ENCODE peak calls at places on chromosomes 3 and 15, in eight cellular contexts. J is body of pancreas; G is Karpas-422; W is AG04450; A is HCT116; T is CD8-positive, alpha-beta memory T cell; X is pancreas; D is neural progenitor cell. E is an unnamed sample. For H3K9me3, the result is how much of the 10 kb centered on the place peaks cover.

GRCh38 chr3:103271575-103271974 is 836.8 kb downstream of the ZPLD1 start:
- DNase-seq in T (no peak), G (no peak), A (no peak), W (no peak), D (no peak), J (no peak), X (no peak), E (no peak)

GRCh38 chr15:64851503-64851840 is 9.8 kb downstream of the PLEKHO2 start:
- DNase-seq in W (peak), G (no peak), X (no peak), J (no peak), T (no peak), A (no peak), D (peak), E (no peak)

GRCh38 chr15:74863239-74864056 is 9.7 kb downstream of the SCAMP2 start:
- DNase-seq in J (no peak), X (no peak), G (no peak), D (no peak), W (no peak), T (no peak), A (no peak), E (no peak)

GRCh38 chr3:128319741-128320141 is 146.9 kb downstream of the DNAJB8 start:
- DNase-seq in A (no peak), J (peak), T (no peak), W (no peak), G (no peak), D (no peak), X (peak), E (no peak)

GRCh38 chr15:60480888-60481287 is 1.9 kb upstream of the ICE2 start:
- DNase-seq in A (no peak), G (no peak), X (no peak), W (no peak), D (no peak), J (peak), T (no peak), E (no peak)

GRCh38 chr15:88620995-88621772 is at the start of gene AEN:
- DNase-seq in X (peak), D (peak), G (peak), A (peak), J (peak), W (peak), T (peak), E (peak)

GRCh38 chr15:28921336-28921735 is 35.6 kb downstream of the APBA2 start:
- DNase-seq in W (no peak), T (no peak), J (no peak), G (no peak), A (no peak), X (no peak), D (no peak), E (no peak)

GRCh38 chr15:84734794-84735479 is 13.5 kb upstream of the ZNF592 start:
- DNase-seq in G (peak), X (no peak), W (no peak), T (peak), A (peak), D (peak), J (peak), E (peak)

GRCh38 chr3:52253314-52254260 is 8.0 kb downstream of the PPM1M start:
- DNase-seq in D (no peak), T (peak), G (peak), W (no peak), J (no peak), A (no peak), X (no peak), E (peak)

GRCh38 chr15:54226455-54226854 is 248.2 kb downstream of the UNC13C start:
- DNase-seq in A (no peak), W (no peak), T (no peak), G (no peak), J (no peak), X (peak), D (no peak), E (no peak)

GRCh38 chr15:31025996-31026395 is 34.6 kb upstream of the MTMR10 start:
- DNase-seq in J (no peak), G (no peak), X (no peak), T (no peak), A (no peak), W (no peak), D (no peak), E (no peak)

GRCh38 chr3:46071222-46071621 is 43.9 kb upstream of the XCR1 start:
- DNase-seq in J (no peak), D (no peak), A (no peak), X (no peak), G (no peak), W (no peak), T (no peak), E (no peak)

GRCh38 chr3:48716508-48716981 is 476 bp downstream of the IP6K2 start:
- DNase-seq in J (peak), D (peak), A (no peak), X (no peak), T (peak), G (peak), W (no peak), E (peak)

GRCh38 chr3:9211155-9211950 is 38.1 kb downstream of the SRGAP3 start:
- DNase-seq in T (no peak), W (no peak), A (no peak), J (no peak), D (no peak), G (no peak), X (no peak), E (peak)

GRCh38 chr3:171190668-171191067 is 164.1 kb upstream of the SLC2A2 start:
- DNase-seq in D (no peak), T (no peak), X (no peak), A (no peak), G (no peak), W (no peak), J (no peak), E (no peak)

GRCh38 chr3:6418492-6418891 is 442.4 kb upstream of the GRM7 start:
- DNase-seq in J (no peak), T (no peak), G (no peak), W (no peak), A (no peak), X (no peak), D (no peak), E (no peak)

GRCh38 chr3:112745567-112746248 is 101.0 kb downstream of the CD200R1L start:
- DNase-seq in A (no peak), W (no peak), X (no peak), T (no peak), D (no peak), G (no peak), J (no peak), E (no peak)

GRCh38 chr15:76163429-76164020 is 103.7 kb downstream of the TMEM266 start:
- DNase-seq in W (peak), G (no peak), A (no peak), J (peak), T (no peak), D (no peak), X (peak), E (peak)

GRCh38 chr3:149299938-149300791 is 33.3 kb downstream of the TM4SF18 start:
- DNase-seq in W (peak), D (no peak), X (no peak), T (no peak), G (no peak), A (peak), J (peak), E (peak)

GRCh38 chr3:29893024-29893554 is 612.2 kb downstream of the RBMS3 start:
- DNase-seq in T (no peak), D (no peak), J (no peak), X (no peak), W (no peak), G (no peak), A (no peak), E (peak)

GRCh38 chr15:96309143-96309542 is 21.4 kb upstream of the NR2F2 start:
- DNase-seq in T (no peak), J (no peak), X (no peak), A (no peak), W (no peak), D (no peak), G (no peak), E (no peak)

GRCh38 chr3:104886220-104886995 is 480.3 kb upstream of the ALCAM start:
- DNase-seq in W (no peak), D (no peak), T (no peak), G (no peak), X (no peak), J (no peak), A (no peak), E (no peak)

GRCh38 chr3:185582236-185582635 is 3.9 kb upstream of the SENP2 start:
- DNase-seq in X (no peak), T (no peak), A (no peak), W (no peak), J (no peak), D (peak), G (no peak), E (no peak)

GRCh38 chr3:152671998-152672649 is 162.8 kb upstream of the P2RY1 start:
- DNase-seq in D (peak), T (no peak), X (no peak), J (no peak), A (no peak), W (no peak), G (no peak), E (no peak)

GRCh38 chr3:8739757-8740508 is 6.3 kb downstream of the CAV3 start:
- DNase-seq in T (no peak), X (no peak), D (no peak), J (no peak), G (no peak), W (peak), A (peak), E (peak)

GRCh38 chr3:15280853-15281532 is 51.4 kb downstream of the SH3BP5 start:
- DNase-seq in D (no peak), T (no peak), W (no peak), X (no peak), G (no peak), J (no peak), A (no peak), E (no peak)

GRCh38 chr3:117407317-117407716 is 697.7 kb downstream of the TUSC7 start:
- DNase-seq in X (no peak), G (peak), D (peak), J (no peak), A (no peak), W (no peak), T (no peak), E (peak)

GRCh38 chr3:197027896-197028710 is 1.5 kb downstream of the MELTF start:
- DNase-seq in A (no peak), G (peak), T (no peak), W (no peak), D (no peak), X (peak), J (no peak), E (no peak)

GRCh38 chr3:195196266-195196665 is 74.7 kb downstream of the XXYLT1 start:
- DNase-seq in X (no peak), G (no peak), J (no peak), A (no peak), W (no peak), T (no peak), D (no peak), E (no peak)

GRCh38 chr15:52559583-52559982 is 9.2 kb downstream of the ARPP19 start:
- DNase-seq in J (no peak), A (no peak), D (no peak), T (no peak), W (peak), X (no peak), G (no peak), E (no peak)

GRCh38 chr3:120214161-120214560 is 70.9 kb downstream of the GPR156 start:
- DNase-seq in D (no peak), A (no peak), J (no peak), W (no peak), X (no peak), T (no peak), G (no peak), E (no peak)

GRCh38 chr3:135970500-135971116 is 5.1 kb downstream of the PPP2R3A start:
- DNase-seq in D (no peak), T (no peak), X (no peak), G (no peak), A (no peak), J (no peak), W (no peak), E (no peak)

GRCh38 chr3:152298393-152299242 is 29.9 kb downstream of the MBNL1 start:
- DNase-seq in J (peak), G (peak), A (no peak), X (no peak), D (peak), T (peak), W (peak), E (peak)

GRCh38 chr15:61401903-61402698 is 173.0 kb upstream of the RORA start:
- DNase-seq in X (no peak), D (no peak), J (no peak), A (no peak), G (no peak), T (no peak), W (no peak), E (no peak)

GRCh38 chr3:53162672-53163458 is 1.9 kb downstream of the PRKCD start:
- DNase-seq in J (peak), W (no peak), A (no peak), D (no peak), X (peak), G (no peak), T (peak), E (no peak)

GRCh38 chr3:157618075-157618760 is 115.0 kb upstream of the VEPH1 start:
- DNase-seq in X (no peak), G (peak), A (peak), T (no peak), J (peak), D (peak), W (peak), E (peak)

GRCh38 chr3:72068621-72069020 is 283.7 kb upstream of the PROK2 start:
- DNase-seq in J (no peak), T (no peak), D (no peak), A (no peak), X (no peak), G (no peak), W (no peak), E (no peak)

GRCh38 chr3:197175503-197175902 is 122.9 kb downstream of the DLG1 start:
- DNase-seq in T (no peak), D (no peak), J (no peak), G (no peak), X (no peak), W (no peak), A (no peak), E (no peak)

GRCh38 chr3:165158011-165158410 is 38.2 kb downstream of the SLITRK3 start:
- DNase-seq in X (no peak), T (no peak), D (no peak), J (no peak), G (no peak), A (no peak), W (no peak), E (no peak)

GRCh38 chr3:165159760-165160421 is 36.3 kb downstream of the SLITRK3 start:
- DNase-seq in X (no peak), A (no peak), D (no peak), W (no peak), T (no peak), G (no peak), J (peak), E (no peak)

GRCh38 chr3:165162883-165163282 is 33.3 kb downstream of the SLITRK3 start:
- DNase-seq in D (no peak), X (no peak), J (no peak), W (no peak), A (no peak), T (no peak), G (no peak), E (no peak)
- H3K9me3 ChIP-seq in D (under half), X (under half), J (under half), W (under half), A (under half), T (under half), G (under half), E (under half)

GRCh38 chr3:187334904-187335303 is 33.3 kb upstream of the RTP4 start:
- DNase-seq in X (no peak), T (no peak), J (no peak), A (no peak), D (no peak), G (no peak), W (no peak), E (no peak)
- H3K9me3 ChIP-seq in X (under half), T (under half), J (under half), A (under half), D (under half), G (under half), W (under half), E (under half)

DNA sequence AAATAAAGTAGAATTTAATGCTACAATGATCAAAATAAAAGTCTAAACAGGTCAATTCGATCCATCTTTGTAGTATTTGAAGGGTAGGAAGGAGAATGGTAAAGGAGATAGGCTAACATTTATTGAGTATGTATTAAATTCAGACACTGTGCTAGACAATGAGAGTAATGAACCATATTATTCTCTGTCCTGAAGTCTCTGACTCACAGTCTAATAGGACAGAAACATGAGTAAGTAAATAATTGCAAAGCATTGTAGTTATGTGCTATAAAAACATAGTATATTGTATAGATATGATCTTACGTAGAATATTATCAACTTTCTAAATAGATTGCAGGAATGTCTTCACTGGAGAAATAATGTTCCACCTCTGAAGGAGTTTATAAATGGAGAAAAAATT is 64.5 kb downstream of the MDFIC2 start:
- DNase-seq in D (no peak), W (no peak), T (no peak), G (no peak), A (no peak), X (no peak), J (no peak), E (no peak)
- H3K9me3 ChIP-seq in D (under half), W (under half), T (under half), G (under half), A (under half), X (under half), J (under half), E (under half)

DNA sequence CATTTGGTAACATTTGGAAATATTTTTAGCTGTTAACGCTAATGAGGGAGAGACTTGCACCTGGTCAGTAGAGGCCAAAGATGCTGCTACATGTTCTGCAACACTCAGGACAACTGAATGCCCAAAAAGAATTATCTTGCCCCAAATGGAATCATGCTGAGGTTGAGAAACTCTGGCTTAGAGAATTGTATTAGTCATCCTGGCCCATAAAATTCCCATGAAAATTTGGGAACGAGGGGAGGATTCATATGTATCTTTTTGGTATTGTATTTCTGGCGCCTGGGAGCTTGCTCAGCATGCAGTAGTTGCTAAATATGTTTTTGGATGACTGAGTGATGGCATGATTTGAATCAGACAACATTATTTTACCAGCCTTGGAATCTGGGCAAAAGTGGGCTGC is 59.9 kb downstream of the CHL1 start:
- DNase-seq in D (no peak), W (no peak), J (no peak), A (no peak), G (no peak), X (no peak), T (no peak), E (no peak)
- H3K9me3 ChIP-seq in D (under half), W (under half), J (under half), A (under half), G (under half), X (under half), T (under half), E (under half)

DNA sequence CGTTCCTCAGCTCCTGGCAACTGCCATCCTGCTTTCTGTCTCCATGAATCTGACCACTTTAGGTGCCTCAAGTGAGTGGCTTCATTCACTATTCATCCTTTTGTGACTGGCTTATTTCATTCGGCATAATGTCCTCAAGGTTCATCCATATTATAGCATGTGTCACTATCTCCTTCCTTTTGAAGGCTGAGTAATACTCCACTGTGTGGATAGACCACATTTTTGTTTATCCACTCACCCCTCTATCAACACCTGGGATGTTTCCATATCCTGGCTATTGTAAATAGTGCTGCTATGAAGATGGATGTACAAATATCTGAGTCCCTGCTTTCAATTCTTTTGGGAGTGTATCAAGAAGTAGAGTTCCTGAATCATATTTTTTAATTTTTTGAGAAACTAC is 98.8 kb downstream of the ADAMTS17 start:
- DNase-seq in T (no peak), A (no peak), D (no peak), G (no peak), J (no peak), W (no peak), X (no peak), E (no peak)
- H3K9me3 ChIP-seq in T (under half), A (under half), D (under half), G (under half), J (under half), W (half or more), X (under half), E (under half)

DNA sequence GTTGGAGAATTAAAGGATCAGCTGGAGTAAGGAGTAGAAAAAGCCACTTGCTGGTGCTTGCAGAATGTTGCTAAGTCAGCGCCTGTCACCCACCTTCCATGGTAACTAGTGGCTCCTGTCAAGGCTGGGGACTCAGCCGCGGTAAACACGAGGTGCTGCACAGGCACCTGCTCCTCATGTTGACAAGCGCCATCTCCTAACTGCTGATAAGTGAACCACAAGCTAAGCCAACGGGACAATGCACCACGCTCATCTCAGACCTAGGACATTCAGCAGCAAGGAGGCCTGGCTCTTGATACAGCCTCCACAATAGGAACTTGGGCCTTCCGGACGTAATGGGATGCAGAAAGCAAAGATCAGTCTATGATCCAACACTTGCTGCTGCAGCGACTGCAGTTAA is 264.4 kb downstream of the OCA2 start:
- DNase-seq in A (no peak), J (no peak), W (no peak), D (no peak), G (no peak), T (no peak), X (no peak), E (no peak)
- H3K9me3 ChIP-seq in A (under half), J (under half), W (under half), D (under half), G (under half), T (under half), X (under half), E (under half)

DNA sequence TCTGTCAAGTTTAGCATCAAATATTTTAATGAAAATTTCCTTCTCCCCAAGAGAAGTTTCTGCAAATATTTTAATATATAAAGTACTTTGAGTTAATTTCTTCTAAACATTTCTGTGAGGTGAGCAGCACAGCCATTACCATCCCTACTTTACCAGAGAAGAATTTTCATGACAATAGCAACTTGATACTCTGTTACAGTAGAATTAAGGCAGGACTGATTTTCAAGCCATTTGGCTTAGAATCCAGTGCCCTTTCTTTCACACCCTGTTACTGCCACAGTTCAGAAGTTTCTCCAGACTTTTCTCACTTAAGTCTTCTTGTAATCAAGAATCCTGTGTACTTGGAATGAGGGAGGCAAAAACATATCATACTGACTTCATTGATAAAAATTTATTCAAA is 556.9 kb upstream of the SGO1 start:
- DNase-seq in A (no peak), T (no peak), G (no peak), J (no peak), D (no peak), W (no peak), X (no peak), E (no peak)
- H3K9me3 ChIP-seq in A (under half), T (under half), G (under half), J (under half), D (under half), W (under half), X (under half), E (under half)